ENCODE peak calls at places on chromosomes 12 and 14, in ten cellular contexts. W is K562; O is IMR-90; R is uterus; H is fibroblast of the aortic adventitia; U is CD8-positive, alpha-beta T cell; J is WTC11; L is mesothelial cell of epicardium; G is esophagus squamous epithelium; N is dorsolateral prefrontal cortex. S is an unnamed sample.

GRCh38 chr14:24938593-24938992 is 111.4 kb downstream of the STXBP6 start:
- DNase-seq in W (no peak), O (peak), R (no peak), H (no peak), U (no peak), J (no peak), L (no peak), G (no peak), N (no peak), S (no peak)

GRCh38 chr12:50720085-50720484 is 43.8 kb upstream of the ATF1 start:
- DNase-seq in W (no peak), O (peak), R (no peak), H (peak), U (no peak), J (no peak), L (no peak), G (no peak), N (no peak), S (no peak)

GRCh38 chr14:103155013-103155412 is 31.8 kb downstream of the TNFAIP2 start:
- DNase-seq in W (no peak), O (peak), R (no peak), H (peak), U (no peak), J (no peak), L (no peak), G (no peak), N (no peak), S (no peak)

GRCh38 chr12:109738878-109739665 is 25.4 kb downstream of the FAM222A start:
- DNase-seq in W (no peak), O (peak), R (no peak), H (peak), U (no peak), J (peak), L (no peak), G (no peak), N (peak), S (no peak)

GRCh38 chr14:63504628-63505027 is 38.5 kb downstream of the PPP2R5E start:
- DNase-seq in W (no peak), O (peak), R (no peak), H (no peak), U (no peak), J (no peak), L (no peak), G (no peak), N (no peak), S (no peak)

GRCh38 chr14:93941293-93941910 is 14.3 kb downstream of the FAM181A start:
- DNase-seq in W (no peak), O (peak), R (no peak), H (peak), U (no peak), J (no peak), L (no peak), G (no peak), N (no peak), S (no peak)

GRCh38 chr12:52546126-52546525 is 6.8 kb downstream of the KRT71 start:
- DNase-seq in W (peak), O (no peak), R (no peak), H (no peak), U (no peak), J (peak), L (no peak), G (no peak), N (no peak), S (no peak)

GRCh38 chr14:20350860-20351259 is 7.4 kb downstream of the PARP2 start:
- DNase-seq in W (no peak), O (peak), R (no peak), H (peak), U (no peak), J (no peak), L (no peak), G (no peak), N (no peak), S (no peak)

GRCh38 chr14:92637228-92637627 is 111.2 kb downstream of the LGMN start:
- DNase-seq in W (no peak), O (peak), R (no peak), H (no peak), U (no peak), J (peak), L (no peak), G (no peak), N (no peak), S (no peak)

GRCh38 chr12:52867636-52868035 is 18.8 kb upstream of the KRT78 start:
- DNase-seq in W (no peak), O (no peak), R (no peak), H (no peak), U (peak), J (no peak), L (no peak), G (no peak), N (no peak), S (no peak)

GRCh38 chr12:32155041-32155440 is 48.4 kb downstream of the BICD1 start:
- DNase-seq in W (no peak), O (no peak), R (no peak), H (no peak), U (no peak), J (no peak), L (no peak), G (no peak), N (no peak), S (no peak)

GRCh38 chr12:108803428-108804105 is 53.8 kb downstream of the SSH1 start:
- DNase-seq in W (peak), O (peak), R (peak), H (peak), U (peak), J (peak), L (peak), G (no peak), N (no peak), S (peak)

GRCh38 chr14:50014809-50015208 is 101.6 kb downstream of the VCPKMT start:
- DNase-seq in W (no peak), O (no peak), R (no peak), H (no peak), U (no peak), J (no peak), L (no peak), G (no peak), N (no peak), S (no peak)

GRCh38 chr12:52924764-52925716 is 20.2 kb upstream of the KRT8 start:
- DNase-seq in W (peak), O (peak), R (peak), H (peak), U (no peak), J (no peak), L (no peak), G (no peak), N (no peak), S (no peak)

GRCh38 chr12:103783744-103784664 is 57.0 kb downstream of the NT5DC3 start:
- DNase-seq in W (no peak), O (no peak), R (no peak), H (no peak), U (no peak), J (no peak), L (no peak), G (no peak), N (no peak), S (no peak)
- TF ChIP-seq CTCF in W (no peak), O (no peak), R (no peak), H (no peak), U (no peak), J (no peak), L (no peak), G (no peak), N (no peak), S (no peak)

DNA sequence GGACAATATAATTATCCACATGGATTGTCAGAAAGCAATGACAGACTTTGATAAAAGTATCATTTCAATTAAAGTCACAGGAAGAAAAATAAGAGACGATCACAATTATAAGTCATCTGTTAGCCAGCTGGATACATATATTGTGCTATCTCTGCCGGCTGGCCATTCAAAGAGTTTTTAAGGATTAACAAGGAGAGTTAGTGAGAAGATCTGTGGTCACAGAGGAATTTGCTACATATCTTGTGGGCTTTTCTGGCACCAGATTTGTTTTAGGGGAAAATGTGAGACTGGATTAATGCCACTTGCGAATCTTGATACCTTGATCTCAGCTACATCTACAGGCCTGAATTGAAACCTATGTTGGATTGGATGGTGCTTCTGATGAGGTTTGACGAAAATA is 90.9 kb upstream of the MANSC4 start:
- DNase-seq in W (no peak), O (peak), R (no peak), H (peak), U (no peak), J (no peak), L (no peak), G (no peak), N (no peak), S (no peak)
- TF ChIP-seq CTCF in W (no peak), O (no peak), R (no peak), H (no peak), U (no peak), J (no peak), L (no peak), G (no peak), N (no peak), S (no peak)

GRCh38 chr14:104752338-104752734 is 611 bp upstream of the SIVA1 start:
- DNase-seq in W (no peak), O (no peak), R (peak), H (no peak), U (no peak), J (no peak), L (no peak), G (peak), N (no peak), S (no peak)
- TF ChIP-seq CTCF in W (no peak), O (no peak), R (no peak), H (no peak), U (no peak), J (no peak), L (no peak), G (no peak), N (no peak), S (no peak)

GRCh38 chr12:103588680-103589079 is 1.6 kb downstream of the STAB2 start:
- DNase-seq in W (no peak), O (no peak), R (no peak), H (no peak), U (no peak), J (no peak), L (no peak), G (no peak), N (no peak), S (no peak)

GRCh38 chr12:103589517-103589916 is 2.4 kb downstream of the STAB2 start:
- DNase-seq in W (no peak), O (no peak), R (no peak), H (no peak), U (no peak), J (no peak), L (no peak), G (no peak), N (no peak), S (no peak)

GRCh38 chr12:103586791-103587370 is at the start of gene STAB2:
- DNase-seq in W (no peak), O (no peak), R (no peak), H (no peak), U (no peak), J (no peak), L (no peak), G (no peak), N (no peak), S (no peak)

GRCh38 chr12:103583008-103583407 is 4.1 kb upstream of the STAB2 start:
- DNase-seq in W (no peak), O (no peak), R (no peak), H (no peak), U (no peak), J (no peak), L (no peak), G (no peak), N (no peak), S (no peak)

DNA sequence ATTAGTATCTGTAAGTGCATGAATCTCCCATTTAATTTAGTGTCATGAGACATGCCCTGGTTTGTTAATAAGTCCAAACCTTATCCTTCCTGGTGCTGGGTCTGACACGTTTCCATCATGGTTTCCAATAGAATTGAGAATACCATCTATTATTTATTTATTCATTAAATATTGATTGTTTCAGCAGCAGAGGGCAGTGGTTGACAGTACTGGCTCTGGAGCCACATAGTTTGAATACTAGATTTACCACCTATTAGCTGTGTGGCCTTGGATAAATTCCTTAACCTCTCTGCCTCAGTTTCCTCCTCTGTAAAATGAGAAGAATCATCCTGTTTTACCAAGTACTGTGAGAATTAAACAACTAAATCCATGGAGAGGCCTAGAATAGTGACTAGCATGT is 941 bp upstream of the STAB2 start:
- DNase-seq in W (no peak), O (no peak), R (no peak), H (peak), U (no peak), J (no peak), L (no peak), G (no peak), N (no peak), S (no peak)
- TF ChIP-seq CTCF in W (peak), O (peak), R (no peak), H (peak), U (no peak), J (no peak), L (no peak), G (no peak), N (no peak), S (no peak)

GRCh38 chr12:56468216-56469006 is at the start of gene SPRYD4:
- DNase-seq in W (peak), O (peak), R (peak), H (peak), U (peak), J (peak), L (peak), G (peak), N (peak), S (peak)
- TF ChIP-seq CTCF in W (peak), O (peak), R (peak), H (no peak), U (no peak), J (no peak), L (no peak), G (peak), N (peak), S (peak)

GRCh38 chr12:94706250-94706661 is 55.9 kb upstream of the TMCC3 start:
- DNase-seq in W (no peak), O (no peak), R (no peak), H (no peak), U (no peak), J (no peak), L (no peak), G (no peak), N (no peak), S (no peak)

GRCh38 chr12:94712852-94713545 is 62.6 kb upstream of the TMCC3 start:
- DNase-seq in W (no peak), O (no peak), R (no peak), H (no peak), U (no peak), J (no peak), L (no peak), G (no peak), N (no peak), S (no peak)

GRCh38 chr12:94714378-94714777 is 64.0 kb upstream of the TMCC3 start:
- DNase-seq in W (no peak), O (peak), R (no peak), H (peak), U (no peak), J (no peak), L (no peak), G (no peak), N (no peak), S (no peak)

GRCh38 chr12:94707892-94708291 is 57.5 kb upstream of the TMCC3 start:
- DNase-seq in W (no peak), O (peak), R (peak), H (peak), U (no peak), J (no peak), L (peak), G (no peak), N (no peak), S (no peak)

GRCh38 chr12:94710933-94711332 is 60.6 kb upstream of the TMCC3 start:
- DNase-seq in W (no peak), O (peak), R (no peak), H (no peak), U (peak), J (peak), L (no peak), G (no peak), N (no peak), S (no peak)
- TF ChIP-seq CTCF in W (peak), O (peak), R (no peak), H (peak), U (no peak), J (no peak), L (no peak), G (peak), N (no peak), S (peak)